ENCODE peak calls at places on chromosomes 16 and 17, in five cellular contexts. One of them, this sample, is unnamed.

GRCh38 chr16:26665166-26665939 is 401.4 kb upstream of the C16orf82 start:
- DNase-seq in breast epithelium: no peak
- DNase-seq in OCI-LY7: no peak
- DNase-seq in ovary: no peak
- DNase-seq in body of pancreas: no peak
- DNase-seq in this sample: no peak

GRCh38 chr16:27228621-27229501 is 25.5 kb downstream of the KDM8 start:
- DNase-seq in breast epithelium: no peak
- DNase-seq in OCI-LY7: peak; percentile 27
- DNase-seq in ovary: no peak
- DNase-seq in body of pancreas: peak; percentile 63
- DNase-seq in this sample: no peak

GRCh38 chr16:4395055-4395726 is 21.2 kb downstream of the CORO7 start:
- DNase-seq in breast epithelium: no peak
- DNase-seq in OCI-LY7: no peak
- DNase-seq in ovary: no peak
- DNase-seq in body of pancreas: no peak
- DNase-seq in this sample: no peak

GRCh38 chr17:81223758-81224122 is 975 bp upstream of the CEP131 start:
- DNase-seq in breast epithelium: no peak
- DNase-seq in OCI-LY7: no peak
- DNase-seq in ovary: no peak
- DNase-seq in body of pancreas: no peak
- DNase-seq in this sample: no peak

GRCh38 chr17:39174907-39175694 is 9.1 kb upstream of the ARL5C start:
- DNase-seq in breast epithelium: no peak
- DNase-seq in OCI-LY7: peak; percentile 91
- DNase-seq in ovary: peak; percentile 85
- DNase-seq in body of pancreas: peak; percentile 76
- DNase-seq in this sample: peak; percentile 90

GRCh38 chr16:89312194-89312593 is 94.7 kb downstream of the ZNF778 start:
- DNase-seq in breast epithelium: no peak
- DNase-seq in OCI-LY7: no peak
- DNase-seq in ovary: no peak
- DNase-seq in body of pancreas: no peak
- DNase-seq in this sample: no peak

GRCh38 chr17:72890711-72891110 is 201.8 kb downstream of the SLC39A11 start:
- DNase-seq in breast epithelium: no peak
- DNase-seq in OCI-LY7: no peak
- DNase-seq in ovary: no peak
- DNase-seq in body of pancreas: no peak
- DNase-seq in this sample: peak; percentile 25

GRCh38 chr17:32803544-32803943 is 73.4 kb downstream of the MYO1D start:
- DNase-seq in breast epithelium: no peak
- DNase-seq in OCI-LY7: no peak
- DNase-seq in ovary: no peak
- DNase-seq in body of pancreas: no peak
- DNase-seq in this sample: no peak

GRCh38 chr16:4064950-4065352 is 51.3 kb downstream of the ADCY9 start:
- DNase-seq in breast epithelium: no peak
- DNase-seq in OCI-LY7: no peak
- DNase-seq in ovary: no peak
- DNase-seq in body of pancreas: no peak
- DNase-seq in this sample: no peak

GRCh38 chr16:57111420-57111819 is 19.0 kb downstream of the CPNE2 start:
- DNase-seq in breast epithelium: no peak
- DNase-seq in OCI-LY7: no peak
- DNase-seq in ovary: no peak
- DNase-seq in body of pancreas: no peak
- DNase-seq in this sample: no peak

GRCh38 chr17:3887811-3888210 is 5.0 kb downstream of the CAMKK1 start:
- DNase-seq in breast epithelium: no peak
- DNase-seq in OCI-LY7: no peak
- DNase-seq in ovary: no peak
- DNase-seq in body of pancreas: no peak
- DNase-seq in this sample: no peak

GRCh38 chr16:10877472-10877946 is 507 bp downstream of the CIITA start:
- DNase-seq in breast epithelium: no peak
- DNase-seq in OCI-LY7: peak; percentile 75
- DNase-seq in ovary: no peak
- DNase-seq in body of pancreas: no peak
- DNase-seq in this sample: no peak

GRCh38 chr16:50900391-50900942 is 158.6 kb downstream of the CYLD start:
- DNase-seq in breast epithelium: no peak
- DNase-seq in OCI-LY7: no peak
- DNase-seq in ovary: no peak
- DNase-seq in body of pancreas: no peak
- DNase-seq in this sample: no peak
- H3K9me3 ChIP-seq in breast epithelium: no peaks in the 10 kb centered on the region
- H3K9me3 ChIP-seq in OCI-LY7: no peaks in the 10 kb centered on the region
- H3K9me3 ChIP-seq in ovary: no peaks in the 10 kb centered on the region
- H3K9me3 ChIP-seq in body of pancreas: no peaks in the 10 kb centered on the region
- H3K9me3 ChIP-seq in this sample: no peaks in the 10 kb centered on the region

GRCh38 chr17:22492331-22492730 is 800.0 kb downstream of the KCNJ18 start:
- DNase-seq in breast epithelium: no peak
- DNase-seq in OCI-LY7: no peak
- DNase-seq in ovary: no peak
- DNase-seq in body of pancreas: no peak
- DNase-seq in this sample: no peak
- H3K9me3 ChIP-seq in breast epithelium: peaks cover 4% of the 10 kb centered on the region
- H3K9me3 ChIP-seq in OCI-LY7: no peaks in the 10 kb centered on the region
- H3K9me3 ChIP-seq in ovary: no peaks in the 10 kb centered on the region
- H3K9me3 ChIP-seq in body of pancreas: no peaks in the 10 kb centered on the region
- H3K9me3 ChIP-seq in this sample: no peaks in the 10 kb centered on the region

GRCh38 chr17:28777178-28777577 is 33.4 kb downstream of the TRAF4 start:
- DNase-seq in breast epithelium: no peak
- DNase-seq in OCI-LY7: no peak
- DNase-seq in ovary: no peak
- DNase-seq in body of pancreas: no peak
- DNase-seq in this sample: no peak

GRCh38 chr17:28788100-28788499 is 44.3 kb downstream of the TRAF4 start:
- DNase-seq in breast epithelium: no peak
- DNase-seq in OCI-LY7: no peak
- DNase-seq in ovary: no peak
- DNase-seq in body of pancreas: no peak
- DNase-seq in this sample: no peak

GRCh38 chr17:28783161-28783560 is 39.4 kb downstream of the TRAF4 start:
- DNase-seq in breast epithelium: no peak
- DNase-seq in OCI-LY7: no peak
- DNase-seq in ovary: no peak
- DNase-seq in body of pancreas: no peak
- DNase-seq in this sample: no peak
- H3K9me3 ChIP-seq in breast epithelium: no peaks in the 10 kb centered on the region
- H3K9me3 ChIP-seq in OCI-LY7: no peaks in the 10 kb centered on the region
- H3K9me3 ChIP-seq in ovary: no peaks in the 10 kb centered on the region
- H3K9me3 ChIP-seq in body of pancreas: no peaks in the 10 kb centered on the region
- H3K9me3 ChIP-seq in this sample: no peaks in the 10 kb centered on the region

DNA sequence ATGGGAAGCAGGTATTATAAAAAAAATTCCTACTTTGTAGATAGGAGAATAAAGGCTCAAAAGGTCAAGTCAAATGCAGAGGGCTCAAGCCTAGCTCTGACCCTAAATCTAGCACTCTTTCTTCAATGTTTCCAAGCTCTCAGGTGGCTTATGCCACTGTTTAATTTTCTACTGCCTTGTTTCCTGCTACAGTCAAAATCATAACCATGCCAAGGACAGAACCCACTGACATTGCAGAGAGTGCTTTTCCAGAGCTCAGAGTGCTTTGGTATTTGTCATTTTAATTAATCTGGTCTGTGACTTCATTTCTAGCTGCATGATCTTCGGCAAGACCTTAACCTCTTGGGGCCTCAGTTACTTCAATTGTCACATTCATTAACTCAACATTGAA is 344.7 kb downstream of the CA10 start:
- DNase-seq in breast epithelium: no peak
- DNase-seq in OCI-LY7: no peak
- DNase-seq in ovary: no peak
- DNase-seq in body of pancreas: no peak
- DNase-seq in this sample: no peak
- H3K9me3 ChIP-seq in breast epithelium: no peaks in the 10 kb centered on the region
- H3K9me3 ChIP-seq in OCI-LY7: no peaks in the 10 kb centered on the region
- H3K9me3 ChIP-seq in ovary: no peaks in the 10 kb centered on the region
- H3K9me3 ChIP-seq in body of pancreas: no peaks in the 10 kb centered on the region
- H3K9me3 ChIP-seq in this sample: no peaks in the 10 kb centered on the region

GRCh38 chr16:35862242-35862641 is 2402.8 kb downstream of the TP53TG3F start:
- DNase-seq in breast epithelium: no peak
- DNase-seq in OCI-LY7: no peak
- DNase-seq in ovary: no peak
- DNase-seq in body of pancreas: no peak
- DNase-seq in this sample: no peak
- H3K9me3 ChIP-seq in breast epithelium: peaks cover 5% of the 10 kb centered on the region
- H3K9me3 ChIP-seq in OCI-LY7: peaks cover 14% of the 10 kb centered on the region
- H3K9me3 ChIP-seq in ovary: no peaks in the 10 kb centered on the region
- H3K9me3 ChIP-seq in body of pancreas: no peaks in the 10 kb centered on the region
- H3K9me3 ChIP-seq in this sample: no peaks in the 10 kb centered on the region